ENCODE peak calls at places on chromosome 21, in nine cellular contexts. H, V, N, M, A, B, D, Z and L are unnamed samples.

GRCh38 chr21:44890961-44891541 is 17.6 kb upstream of the PTTG1IP start:
- DNase-seq in V (no peak), Z (no peak), M (peak; percentile 9), N (no peak), D (no peak), H (no peak), B (peak; percentile 54), A (no peak), L (no peak)

GRCh38 chr21:14880922-14881321 is 183.9 kb downstream of the NRIP1 start:
- DNase-seq in V (peak; percentile 79), M (no peak), H (peak; percentile 80), D (no peak), B (no peak), N (no peak), Z (no peak), A (no peak), L (no peak)

GRCh38 chr21:35933466-35933865 is 126.9 kb downstream of the SETD4 start:
- DNase-seq in H (peak; percentile 73), M (peak; percentile 64), N (no peak), B (no peak), D (no peak), Z (peak; percentile 89), V (no peak), A (no peak), L (no peak)

GRCh38 chr21:24197132-24197643 is 1410.1 kb downstream of the MRPL39 start:
- DNase-seq in N (no peak), A (no peak), M (no peak), Z (no peak), D (no peak), B (no peak), V (no peak), H (no peak), L (no peak)

GRCh38 chr21:39788383-39788782 is 43.4 kb downstream of the IGSF5 start:
- DNase-seq in D (no peak), M (peak; percentile 47), A (peak; percentile 87), B (peak; percentile 88), N (peak; percentile 71), H (peak; percentile 92), V (peak; percentile 54), Z (peak; percentile 31), L (no peak)

GRCh38 chr21:36980280-36981048 is 14.0 kb upstream of the HLCS start:
- DNase-seq in V (no peak), A (peak; percentile 32), H (no peak), N (peak; percentile 54), Z (no peak), D (peak; percentile 41), M (peak; percentile 32), B (peak; percentile 85), L (peak; percentile 23)

GRCh38 chr21:43916076-43916475 is 51.1 kb downstream of the AGPAT3 start:
- DNase-seq in D (no peak), M (no peak), A (no peak), Z (no peak), V (no peak), N (no peak), H (no peak), B (no peak), L (no peak)

GRCh38 chr21:16072692-16073091 is 342.9 kb downstream of the USP25 start:
- DNase-seq in D (no peak), N (no peak), Z (peak; percentile 21), A (no peak), H (peak; percentile 98), B (no peak), M (no peak), V (no peak), L (no peak)

GRCh38 chr21:33587792-33588484 is 546 bp downstream of the DONSON start:
- DNase-seq in Z (no peak), D (peak; percentile 63), B (peak; percentile 80), V (no peak), H (peak; percentile 7), N (peak; percentile 57), M (peak; percentile 49), A (peak; percentile 31), L (peak; percentile 46)

GRCh38 chr21:25790122-25790951 is 55.6 kb downstream of the GABPA start:
- DNase-seq in B (no peak), M (no peak), A (peak; percentile 17), V (no peak), N (no peak), D (no peak), Z (no peak), H (peak; percentile 16), L (peak; percentile 23)

GRCh38 chr21:25689226-25689625 is 45.5 kb downstream of the ATP5PF start:
- DNase-seq in D (no peak), Z (no peak), M (no peak), V (no peak), B (no peak), H (peak; percentile 2), A (no peak), N (no peak), L (no peak)

GRCh38 chr21:36747114-36747814 is 48.3 kb downstream of the SIM2 start:
- DNase-seq in H (no peak), N (no peak), B (no peak), V (no peak), M (no peak), Z (no peak), D (no peak), A (peak; percentile 1), L (no peak)

GRCh38 chr21:17343055-17343454 is 169.8 kb upstream of the CXADR start:
- DNase-seq in V (no peak), M (no peak), Z (no peak), D (no peak), N (no peak), B (no peak), A (peak; percentile 67), H (peak; percentile 2), L (no peak)

GRCh38 chr21:42009018-42009830 is 936 bp downstream of the ZBTB21 start:
- DNase-seq in N (peak; percentile 78), V (peak; percentile 53), H (peak; percentile 61), M (peak; percentile 64), D (peak; percentile 71), Z (no peak), A (peak; percentile 62), B (peak; percentile 87), L (peak; percentile 66)
- TF ChIP-seq CTCF in N (peak; percentile 28), V (no peak), H (no peak), M (peak; percentile 29), D (peak; percentile 36), Z (no peak), A (no peak), B (no peak), L (no peak)

DNA sequence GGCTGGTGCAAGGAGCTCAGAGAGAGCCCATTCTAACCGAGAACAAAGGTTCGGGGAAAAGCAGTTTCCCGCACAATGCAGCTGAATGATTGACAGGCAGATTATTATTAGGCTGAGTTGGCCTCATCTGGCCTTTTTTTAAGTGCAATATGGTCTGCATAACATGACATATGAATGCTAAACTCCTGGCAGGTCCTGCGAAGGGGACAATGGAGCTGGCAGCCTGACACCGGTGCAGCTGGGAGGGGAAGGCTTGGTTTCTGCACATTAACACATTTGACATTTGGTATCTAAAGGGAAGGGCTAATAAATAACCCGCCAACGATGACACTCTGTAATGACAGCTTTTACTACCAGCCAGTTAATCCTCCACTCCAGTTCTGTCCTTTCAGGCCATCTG is 92.0 kb downstream of the MIS18A start:
- DNase-seq in M (no peak), D (no peak), H (no peak), B (no peak), A (no peak), V (no peak), Z (no peak), N (no peak), L (no peak)
- TF ChIP-seq CTCF in M (no peak), D (no peak), H (no peak), B (no peak), A (no peak), V (no peak), Z (no peak), N (no peak), L (no peak)

GRCh38 chr21:26881504-26882228 is 36.5 kb upstream of the ADAMTS1 start:
- DNase-seq in M (no peak), H (peak; percentile 2), V (no peak), D (no peak), A (peak; percentile 48), N (no peak), Z (no peak), B (no peak), L (no peak)
- TF ChIP-seq CTCF in M (peak; percentile 29), H (peak; percentile 29), V (peak; percentile 22), D (no peak), A (peak; percentile 38), N (peak; percentile 24), Z (peak; percentile 39), B (no peak), L (peak; percentile 28)

DNA sequence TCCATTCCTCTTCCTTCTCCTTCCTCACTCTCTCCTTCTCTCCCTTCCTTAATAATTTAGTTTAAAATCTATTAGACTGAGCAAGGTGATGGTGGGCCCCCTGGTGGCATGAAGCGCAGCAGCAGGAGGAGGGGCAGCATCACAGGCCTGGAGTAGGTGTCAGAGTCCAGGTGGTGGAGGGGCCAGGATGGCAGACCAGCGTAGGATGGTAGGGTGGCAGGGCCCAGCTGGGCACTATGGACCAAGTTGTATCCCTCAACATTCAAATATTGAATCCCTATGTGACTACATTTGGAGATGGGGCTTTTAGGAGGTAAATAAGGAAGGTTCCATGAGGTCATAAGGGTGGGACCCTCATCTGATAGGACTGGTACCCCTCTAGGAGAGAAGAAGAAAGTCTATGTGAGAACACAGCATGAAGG is 61.0 kb downstream of the WDR4 start:
- DNase-seq in A (peak; percentile 33), D (no peak), B (peak; percentile 85), M (peak; percentile 45), N (peak; percentile 74), V (no peak), H (peak; percentile 14), Z (no peak), L (peak; percentile 80)
- TF ChIP-seq CTCF in A (peak; percentile 97), D (peak; percentile 87), B (peak; percentile 92), M (peak; percentile 72), N (peak; percentile 94), V (peak; percentile 87), H (peak; percentile 63), Z (peak; percentile 74), L (peak; percentile 98)

DNA sequence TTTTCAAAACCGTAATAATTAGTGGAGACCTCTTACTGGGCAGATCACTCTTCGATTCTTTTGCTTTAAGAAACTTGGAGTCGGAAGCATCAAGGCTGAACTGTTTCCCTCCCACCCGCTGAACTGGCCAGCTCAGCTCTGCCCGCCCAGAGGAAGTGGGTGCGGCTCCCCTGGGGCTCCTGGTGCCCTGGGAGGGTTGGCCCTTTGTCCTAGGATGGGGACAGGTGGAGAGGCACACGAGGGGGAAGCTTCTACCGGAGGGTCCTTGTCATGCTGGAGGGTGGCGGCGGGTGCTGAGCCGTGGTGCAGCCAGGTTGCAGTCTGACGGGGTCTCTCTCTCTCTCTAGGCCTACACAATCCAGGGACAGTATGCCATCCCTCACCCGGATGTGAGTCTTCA is 64.3 kb upstream of the COL6A1 start:
- DNase-seq in A (no peak), V (no peak), D (no peak), N (no peak), M (peak; percentile 1), H (no peak), Z (no peak), B (peak; percentile 34), L (no peak)
- TF ChIP-seq CTCF in A (no peak), V (no peak), D (no peak), N (no peak), M (no peak), H (no peak), Z (no peak), B (no peak), L (no peak)